ENCODE peak calls at places on chromosomes 3 and 15, in nine cellular contexts. L, J, I, X, V, Y, E, S and N are unnamed samples.

GRCh38 chr3:59812778-59813558 is 763.1 kb upstream of the CFAP20DC start:
- DNase-seq in V (no peak), Y (no peak), L (no peak), J (no peak), I (peak; percentile 47), E (no peak), X (no peak), S (no peak), N (peak; percentile 24)

GRCh38 chr3:186254676-186255665 is 107.1 kb downstream of the DGKG start:
- DNase-seq in S (no peak), Y (no peak), X (peak; percentile 29), J (no peak), I (no peak), L (no peak), E (peak; percentile 65), V (no peak), N (no peak)

GRCh38 chr3:157115069-157116006 is 44.6 kb downstream of the CCNL1 start:
- DNase-seq in L (no peak), J (peak; percentile 37), I (no peak), E (no peak), Y (no peak), X (peak; percentile 72), S (no peak), V (peak; percentile 63), N (peak; percentile 70)

GRCh38 chr3:4714045-4714444 is 220.9 kb downstream of the ITPR1 start:
- DNase-seq in Y (no peak), V (peak; percentile 70), L (no peak), X (peak; percentile 8), J (no peak), E (no peak), S (no peak), I (no peak), N (no peak)

GRCh38 chr3:52820741-52821140 is 9.7 kb downstream of the ITIH4 start:
- DNase-seq in I (peak; percentile 83), Y (peak; percentile 64), J (peak; percentile 50), L (peak; percentile 12), V (peak; percentile 51), X (peak; percentile 53), S (no peak), E (peak; percentile 52), N (peak; percentile 76)

GRCh38 chr3:150721285-150722130 is 17.8 kb upstream of the ERICH6 start:
- DNase-seq in Y (peak; percentile 73), J (peak; percentile 69), X (peak; percentile 86), E (peak; percentile 76), S (peak; percentile 73), V (peak; percentile 76), L (peak; percentile 45), I (peak; percentile 87), N (peak; percentile 77)

GRCh38 chr15:49301562-49301961 is 121.5 kb upstream of the FGF7 start:
- DNase-seq in I (no peak), S (no peak), Y (no peak), E (no peak), J (peak; percentile 50), X (peak; percentile 30), L (no peak), V (no peak), N (no peak)

GRCh38 chr3:67653425-67654098 is 850 bp downstream of the SUCLG2 start:
- DNase-seq in I (peak; percentile 11), E (peak; percentile 29), J (peak; percentile 51), L (no peak), Y (no peak), S (peak; percentile 9), X (peak; percentile 5), V (no peak), N (no peak)

GRCh38 chr15:63944681-63944955 is 101.7 kb downstream of the DAPK2 start:
- DNase-seq in L (no peak), J (no peak), Y (no peak), E (no peak), S (no peak), X (no peak), I (no peak), V (no peak), N (no peak)

GRCh38 chr15:63943829-63944680 is 102.2 kb downstream of the DAPK2 start:
- DNase-seq in J (no peak), I (no peak), X (no peak), L (no peak), S (no peak), V (no peak), Y (no peak), E (no peak), N (no peak)

GRCh38 chr15:63940956-63941620 is 105.2 kb downstream of the DAPK2 start:
- DNase-seq in V (no peak), I (no peak), Y (peak; percentile 48), J (no peak), E (no peak), X (no peak), S (no peak), L (no peak), N (no peak)

GRCh38 chr15:63941698-63942465 is 104.4 kb downstream of the DAPK2 start:
- DNase-seq in V (no peak), S (no peak), L (no peak), X (no peak), E (no peak), I (no peak), J (no peak), Y (no peak), N (no peak)

DNA sequence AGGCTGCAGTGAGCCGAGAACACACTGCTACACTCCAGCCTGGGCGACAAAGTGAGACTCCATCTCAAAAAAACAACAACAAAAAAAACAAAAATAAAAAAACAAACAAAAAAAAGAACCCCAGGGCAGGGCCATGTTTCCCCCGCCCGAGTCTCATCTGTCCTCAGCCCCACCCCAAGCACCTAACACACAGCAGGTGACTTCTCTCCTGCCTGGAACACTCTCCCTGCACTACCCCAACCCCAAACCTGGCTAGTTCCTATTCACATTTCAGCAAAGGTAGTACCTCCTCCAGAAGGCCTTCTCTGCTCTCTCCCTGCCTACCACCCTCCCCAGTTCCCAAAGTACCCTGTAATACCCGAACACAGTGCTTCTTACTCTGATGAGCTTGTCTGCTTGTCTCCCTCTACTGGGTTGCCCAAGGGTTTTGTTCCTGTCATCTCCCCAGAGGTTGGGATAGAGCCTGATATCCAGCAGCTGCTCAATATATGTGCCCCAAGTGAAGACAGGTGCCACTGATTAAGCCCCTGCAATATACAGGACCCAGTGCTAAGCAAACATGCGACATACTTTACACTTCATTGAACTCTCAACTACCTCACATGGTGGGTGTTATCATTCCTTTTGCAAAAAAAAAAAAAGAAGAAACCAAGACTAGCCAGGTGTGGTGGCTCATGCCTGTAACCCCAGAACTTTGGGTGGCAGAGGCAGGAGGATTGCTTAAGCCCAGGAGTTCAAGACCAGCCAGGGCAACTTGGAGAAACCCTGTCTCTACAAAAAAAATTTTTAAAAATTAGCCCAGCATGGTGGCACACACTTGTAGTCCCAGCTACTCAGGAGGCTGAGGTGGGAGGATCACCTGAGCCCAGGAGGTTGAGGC is 103.6 kb downstream of the DAPK2 start:
- DNase-seq in Y (no peak), S (no peak), V (no peak), E (peak; percentile 15), I (no peak), J (no peak), L (no peak), X (no peak), N (no peak)
- TF ChIP-seq EZH2phosphoT487 in Y (no peak), S (no peak), V (no peak), E (no peak), I (no peak), J (no peak), L (no peak), X (no peak), N (no peak)

GRCh38 chr15:52329150-52329549 is 33.5 kb upstream of the MYO5C start:
- DNase-seq in V (no peak), I (no peak), S (no peak), L (no peak), Y (no peak), E (no peak), X (no peak), J (no peak), N (no peak)

GRCh38 chr15:52328680-52329079 is 33.1 kb upstream of the MYO5C start:
- DNase-seq in V (no peak), Y (no peak), J (no peak), E (no peak), I (no peak), L (no peak), X (no peak), S (no peak), N (no peak)

GRCh38 chr15:52324109-52324508 is 28.5 kb upstream of the MYO5C start:
- DNase-seq in J (no peak), Y (no peak), E (no peak), X (no peak), L (no peak), S (no peak), I (no peak), V (no peak), N (no peak)

GRCh38 chr15:52329980-52330379 is 34.4 kb upstream of the MYO5C start:
- DNase-seq in Y (no peak), S (no peak), I (no peak), E (no peak), J (no peak), X (no peak), L (no peak), V (no peak), N (no peak)

DNA sequence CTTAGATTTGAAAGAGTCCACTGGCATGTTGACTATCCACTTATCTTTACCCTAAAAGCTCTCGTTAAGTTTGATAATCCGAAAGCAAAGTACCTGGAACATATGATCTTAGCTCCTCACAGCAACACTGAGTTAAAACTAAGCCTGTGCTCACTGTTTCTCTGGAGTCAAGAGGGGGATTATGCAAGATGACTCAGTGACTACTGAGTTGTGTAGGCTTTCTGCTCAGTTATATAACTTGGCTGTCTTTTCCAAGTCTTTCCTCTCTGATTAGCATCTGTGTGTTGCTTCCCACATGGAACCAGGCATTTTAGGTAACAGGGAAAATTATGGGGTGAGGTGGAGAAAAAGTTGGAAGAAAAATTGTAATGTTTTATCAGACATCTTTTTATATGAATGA is 31.2 kb upstream of the MYO5C start:
- DNase-seq in X (no peak), S (no peak), V (peak; percentile 24), I (no peak), Y (no peak), J (peak; percentile 71), L (no peak), E (no peak), N (no peak)
- TF ChIP-seq EZH2phosphoT487 in X (no peak), S (no peak), V (no peak), I (no peak), Y (no peak), J (no peak), L (no peak), E (no peak), N (no peak)

GRCh38 chr3:102099913-102100312 is 250.6 kb downstream of the NFKBIZ start:
- DNase-seq in V (no peak), S (no peak), Y (no peak), I (no peak), X (no peak), E (no peak), L (no peak), J (no peak), N (no peak)

GRCh38 chr3:102095383-102095782 is 246.1 kb downstream of the NFKBIZ start:
- DNase-seq in L (no peak), J (no peak), V (no peak), Y (no peak), I (no peak), S (no peak), E (no peak), X (no peak), N (no peak)

GRCh38 chr3:102096066-102096465 is 246.8 kb downstream of the NFKBIZ start:
- DNase-seq in Y (no peak), E (no peak), L (no peak), S (peak; percentile 18), V (no peak), X (no peak), I (no peak), J (no peak), N (no peak)

GRCh38 chr3:102094523-102094922 is 245.2 kb downstream of the NFKBIZ start:
- DNase-seq in S (no peak), L (no peak), Y (no peak), E (no peak), V (no peak), I (no peak), X (no peak), J (no peak), N (no peak)

DNA sequence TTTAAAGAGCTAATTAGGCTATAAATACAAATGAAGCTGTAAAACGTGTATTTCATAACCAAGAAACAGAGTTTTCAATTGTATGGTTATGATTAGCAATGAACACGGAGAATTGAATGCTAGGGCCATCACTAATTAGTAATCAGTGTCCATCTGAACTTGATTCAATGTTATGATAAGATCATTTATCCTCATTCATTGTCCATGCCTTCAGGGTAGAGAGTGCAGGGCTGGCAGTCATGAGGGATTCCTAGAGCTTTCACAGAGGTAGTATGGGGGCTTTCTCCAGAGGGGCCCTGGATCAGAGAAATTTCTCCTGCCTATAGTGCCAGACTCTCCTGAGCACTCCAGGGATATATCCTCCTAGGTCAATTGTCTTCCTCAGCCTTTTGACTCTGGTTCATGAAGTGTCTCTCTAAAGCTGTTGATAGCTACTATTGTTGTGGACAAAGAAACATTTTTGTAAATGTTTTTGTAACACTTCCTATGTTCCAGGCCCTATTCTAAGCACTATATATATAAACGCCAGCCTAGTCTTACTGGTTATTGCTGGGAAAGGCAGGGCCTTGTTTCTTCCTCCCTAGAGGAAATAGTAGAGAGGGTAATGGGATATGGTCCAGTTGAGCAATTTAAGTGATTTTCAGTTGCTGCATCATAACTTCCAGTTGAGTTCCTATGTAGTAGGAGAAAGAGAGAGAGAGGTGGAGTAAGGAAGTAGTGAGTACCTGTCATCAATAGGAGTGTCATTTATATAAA is 249.0 kb downstream of the NFKBIZ start:
- DNase-seq in S (no peak), J (no peak), L (no peak), I (no peak), E (no peak), Y (peak; percentile 10), V (no peak), X (no peak), N (no peak)
- TF ChIP-seq EZH2phosphoT487 in S (no peak), J (no peak), L (no peak), I (no peak), E (no peak), Y (no peak), V (no peak), X (no peak), N (no peak)

DNA sequence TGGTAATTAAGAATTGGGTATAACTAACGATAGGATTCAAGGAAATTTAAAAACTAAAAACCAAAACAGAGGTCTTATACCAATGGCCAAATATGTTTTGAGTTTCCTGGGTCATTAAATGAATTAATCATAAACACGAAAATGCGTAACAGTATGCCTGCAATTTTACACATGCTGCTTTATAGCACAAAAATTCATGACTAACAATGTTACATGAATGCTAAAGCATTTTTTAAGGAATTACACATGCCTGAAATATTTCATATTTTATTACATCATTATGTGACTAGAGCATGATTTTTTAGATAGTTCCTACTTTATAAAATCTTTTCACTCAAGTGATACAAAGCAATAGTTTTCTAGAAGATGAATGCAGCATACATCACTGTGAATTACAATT is 74.7 kb downstream of the ZNF148 start:
- DNase-seq in Y (no peak), V (no peak), S (no peak), X (peak; percentile 71), J (peak; percentile 89), E (no peak), L (no peak), I (no peak), N (no peak)
- TF ChIP-seq EZH2phosphoT487 in Y (no peak), V (no peak), S (no peak), X (no peak), J (no peak), E (no peak), L (no peak), I (no peak), N (no peak)